ENCODE peak calls at places on chromosome 18, in five cellular contexts. I is H9; O is A549; B is CD8-positive, alpha-beta T cell; E is neural progenitor cell. F is an unnamed sample.

GRCh38 chr18:1488957-1489356 is 584.3 kb downstream of the ADCYAP1 start:
- DNase-seq in O (no peak), I (no peak), E (no peak), B (no peak), F (no peak)

GRCh38 chr18:45876131-45876530 is 50.7 kb downstream of the SIGLEC15 start:
- DNase-seq in B (no peak), E (peak; percentile 19), I (no peak), O (no peak), F (no peak)

GRCh38 chr18:35024965-35025364 is 16.2 kb upstream of the MAPRE2 start:
- DNase-seq in O (peak; percentile 10), E (no peak), I (no peak), B (no peak), F (peak; percentile 96)

GRCh38 chr18:67916142-67916541 is 399.6 kb upstream of the DSEL start:
- DNase-seq in O (peak; percentile 1), E (no peak), B (no peak), I (no peak), F (no peak)

GRCh38 chr18:5462227-5462626 is 81.6 kb downstream of the EPB41L3 start:
- DNase-seq in O (no peak), I (no peak), B (no peak), E (no peak), F (no peak)

GRCh38 chr18:10377956-10378355 is 76.5 kb upstream of the APCDD1 start:
- DNase-seq in I (no peak), B (no peak), O (no peak), E (no peak), F (no peak)

GRCh38 chr18:21740724-21741510 is at the start of gene MIB1:
- DNase-seq in I (no peak), E (peak; percentile 100), B (peak; percentile 98), O (no peak), F (peak; percentile 78)

GRCh38 chr18:45061359-45061758 is 380.7 kb downstream of the SETBP1 start:
- DNase-seq in I (no peak), O (no peak), E (peak; percentile 10), B (no peak), F (no peak)

GRCh38 chr18:6708880-6709279 is 20.6 kb upstream of the ARHGAP28 start:
- DNase-seq in O (no peak), B (no peak), E (no peak), I (no peak), F (no peak)

GRCh38 chr18:57029761-57030160 is 117.1 kb upstream of the BOD1L2 start:
- DNase-seq in E (peak; percentile 42), I (peak; percentile 60), B (no peak), O (peak; percentile 7), F (no peak)

GRCh38 chr18:32930695-32931301 is 158.0 kb upstream of the KLHL14 start:
- DNase-seq in E (peak; percentile 49), B (no peak), O (peak; percentile 27), I (no peak), F (no peak)

GRCh38 chr18:79584491-79585394 is 94.9 kb upstream of the CTDP1 start:
- DNase-seq in B (no peak), E (no peak), I (peak; percentile 24), O (no peak), F (peak; percentile 54)

GRCh38 chr18:37289423-37289822 is 276.2 kb downstream of the CELF4 start:
- DNase-seq in I (no peak), B (no peak), E (no peak), O (no peak), F (no peak)

GRCh38 chr18:70194227-70194890 is 11.1 kb downstream of the RTTN start:
- DNase-seq in I (no peak), O (no peak), B (no peak), E (no peak), F (no peak)

GRCh38 chr18:71899707-71900483 is 644.2 kb downstream of the CBLN2 start:
- DNase-seq in E (no peak), O (no peak), B (no peak), I (no peak), F (no peak)

GRCh38 chr18:41756141-41756540 is 198.9 kb upstream of the PIK3C3 start:
- DNase-seq in E (no peak), O (no peak), B (no peak), I (no peak), F (no peak)

GRCh38 chr18:8548186-8548585 is 61.1 kb upstream of the RAB12 start:
- DNase-seq in I (no peak), O (no peak), E (no peak), B (no peak), F (no peak)

GRCh38 chr18:5894613-5895299 is 566 bp downstream of the TMEM200C start:
- DNase-seq in I (peak; percentile 55), E (peak; percentile 62), O (no peak), B (no peak), F (peak; percentile 59)

GRCh38 chr18:59744271-59744721 is 47.1 kb upstream of the CCBE1 start:
- DNase-seq in I (no peak), O (peak; percentile 54), E (no peak), B (no peak), F (no peak)

GRCh38 chr18:8260847-8261246 is 348.4 kb upstream of the RAB12 start:
- DNase-seq in I (no peak), B (no peak), O (no peak), E (no peak), F (no peak)

GRCh38 chr18:79586436-79587297 is 92.9 kb upstream of the CTDP1 start:
- DNase-seq in B (no peak), I (peak; percentile 19), O (no peak), E (no peak), F (peak; percentile 59)

GRCh38 chr18:49966090-49966489 is 152.8 kb upstream of the ACAA2 start:
- DNase-seq in I (no peak), O (no peak), B (no peak), E (no peak), F (no peak)

GRCh38 chr18:11053293-11053692 is 96.1 kb downstream of the PIEZO2 start:
- DNase-seq in O (no peak), B (no peak), E (no peak), I (no peak), F (no peak)

GRCh38 chr18:8142131-8142711 is 467.0 kb upstream of the RAB12 start:
- DNase-seq in I (no peak), B (no peak), E (no peak), O (no peak), F (no peak)

GRCh38 chr18:54742120-54742519 is 86.2 kb upstream of the RAB27B start:
- DNase-seq in O (no peak), E (no peak), I (no peak), B (no peak), F (no peak)

GRCh38 chr18:10190564-10190963 is 263.9 kb upstream of the APCDD1 start:
- DNase-seq in E (no peak), B (no peak), O (no peak), I (no peak), F (no peak)

GRCh38 chr18:5709476-5710095 is 165.8 kb upstream of the EPB41L3 start:
- DNase-seq in E (no peak), B (no peak), O (no peak), I (no peak), F (no peak)

GRCh38 chr18:8499810-8500663 is 109.2 kb upstream of the RAB12 start:
- DNase-seq in O (no peak), I (no peak), B (no peak), E (no peak), F (peak; percentile 47)

GRCh38 chr18:12299862-12300261 is 8.2 kb upstream of the TUBB6 start:
- DNase-seq in O (no peak), B (no peak), E (no peak), I (no peak), F (no peak)

GRCh38 chr18:42961298-42961697 is 154.2 kb downstream of the RIT2 start:
- DNase-seq in O (no peak), E (no peak), I (no peak), B (no peak), F (no peak)

GRCh38 chr18:10213526-10213925 is 240.9 kb upstream of the APCDD1 start:
- DNase-seq in E (no peak), O (peak; percentile 24), B (no peak), I (no peak), F (no peak)

GRCh38 chr18:75784413-75784812 is 356.9 kb upstream of the SMIM21 start:
- DNase-seq in O (no peak), B (no peak), I (no peak), E (no peak), F (no peak)

GRCh38 chr18:36829362-36830140 is 624 bp downstream of the KIAA1328 start:
- DNase-seq in B (no peak), O (no peak), I (no peak), E (peak; percentile 70), F (peak; percentile 65)

GRCh38 chr18:56575819-56576663 is 62.4 kb downstream of the TXNL1 start:
- DNase-seq in E (peak; percentile 71), B (no peak), I (no peak), O (peak; percentile 28), F (no peak)

DNA sequence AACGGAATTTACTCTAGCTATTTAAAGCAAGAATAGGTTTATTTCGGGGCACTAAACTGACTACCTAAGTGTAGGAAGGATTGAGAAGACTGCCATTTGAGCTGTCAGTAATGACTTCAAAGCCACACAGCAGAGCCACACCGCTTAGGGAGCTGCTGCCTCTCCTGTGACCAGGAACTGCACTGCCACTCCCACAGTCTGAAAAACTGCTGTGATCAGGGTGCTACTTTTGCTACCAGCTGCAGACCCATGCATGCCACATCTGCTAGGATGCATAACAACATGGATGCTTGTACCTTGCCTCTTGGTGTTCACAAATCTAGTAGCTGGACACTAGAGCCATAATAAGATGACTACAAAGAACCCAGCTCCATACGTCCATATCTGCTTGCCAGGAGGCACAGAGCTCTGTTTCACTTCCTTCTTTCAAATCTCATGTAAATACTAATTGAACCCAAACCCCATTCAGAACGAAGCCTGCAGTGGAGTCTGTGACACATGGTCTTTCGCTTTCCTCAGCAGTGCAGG is 2.2 kb downstream of the DSG2 start:
- DNase-seq in I (no peak), E (no peak), O (no peak), B (no peak), F (no peak)
- H3K4me1 ChIP-seq in I (peaks cover 3% of the 10 kb centered on the region), E (peaks cover 19% of the 10 kb centered on the region), O (peaks cover 11% of the 10 kb centered on the region), B (no peaks in the 10 kb centered on the region), F (peaks cover 12% of the 10 kb centered on the region)

GRCh38 chr18:48928787-48929186 is 22.0 kb downstream of the SMAD7 start:
- DNase-seq in I (no peak), E (peak; percentile 35), O (no peak), B (peak; percentile 87), F (no peak)
- H3K4me1 ChIP-seq in I (peaks cover 26% of the 10 kb centered on the region), E (peaks cover 37% of the 10 kb centered on the region), O (peaks cover 96% of the 10 kb centered on the region), B (peaks cover 67% of the 10 kb centered on the region), F (peaks cover 98% of the 10 kb centered on the region)

GRCh38 chr18:13310286-13310685 is 91.7 kb downstream of the LDLRAD4 start:
- DNase-seq in I (no peak), O (no peak), E (no peak), B (no peak), F (no peak)
- H3K4me1 ChIP-seq in I (no peaks in the 10 kb centered on the region), O (no peaks in the 10 kb centered on the region), E (no peaks in the 10 kb centered on the region), B (peaks cover 37% of the 10 kb centered on the region), F (no peaks in the 10 kb centered on the region)

DNA sequence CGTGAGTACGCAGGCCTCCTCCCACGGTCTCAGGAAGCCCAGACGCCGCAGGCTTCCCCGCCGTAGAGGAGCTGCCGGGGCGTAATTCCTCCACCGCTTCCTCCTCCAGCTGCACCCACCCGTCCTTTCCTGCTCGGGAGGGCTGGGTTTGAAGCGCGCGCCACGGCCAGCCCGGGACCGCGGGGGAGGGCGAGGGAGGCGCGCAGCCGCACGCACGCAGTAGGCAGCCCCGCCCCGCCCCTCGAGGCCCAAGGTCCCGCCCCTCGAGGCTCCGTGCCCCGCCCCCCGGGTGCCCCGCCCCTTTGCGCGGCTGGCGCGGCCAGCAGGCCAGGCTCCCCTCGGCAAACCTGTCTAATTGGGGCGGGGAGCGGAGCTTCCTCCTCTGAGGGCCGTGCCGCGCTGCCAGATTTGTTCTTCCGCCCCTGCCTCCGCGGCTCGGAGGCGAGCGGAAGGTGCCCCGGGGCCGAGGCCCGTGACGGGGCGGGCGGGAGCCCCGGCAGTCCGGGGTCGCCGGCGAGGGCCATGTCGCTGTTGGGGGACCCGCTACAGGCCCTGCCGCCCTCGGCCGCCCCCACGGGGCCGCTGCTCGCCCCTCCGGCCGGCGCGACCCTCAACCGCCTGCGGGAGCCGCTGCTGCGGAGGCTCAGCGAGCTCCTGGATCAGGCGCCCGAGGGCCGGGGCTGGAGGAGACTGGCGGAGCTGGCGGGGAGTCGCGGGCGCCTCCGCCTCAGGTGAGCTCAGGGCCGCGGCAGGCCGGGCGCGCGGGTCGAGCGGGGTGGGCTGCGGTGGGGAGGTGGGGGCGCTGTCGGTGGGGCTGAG is at the start of gene MALT1:
- DNase-seq in I (peak; percentile 93), B (peak; percentile 91), E (peak; percentile 96), O (peak; percentile 88), F (peak; percentile 96)
- H3K4me1 ChIP-seq in I (peaks cover 2% of the 10 kb centered on the region), B (peaks cover 47% of the 10 kb centered on the region), E (peaks cover 19% of the 10 kb centered on the region), O (peaks cover 75% of the 10 kb centered on the region), F (peaks cover 12% of the 10 kb centered on the region)

F was measured in sigmoid colon.